ENCODE peak calls at places on chromosomes 6 and 20, in four cellular contexts. T, U, V and A are unnamed samples.
A peak's percentile ranks its signal among the peaks of the same experiment; 100 is the strongest.

GRCh38 chr6:13978102-13978640 is 53.4 kb downstream of the RNF182 start:
- DNase-seq in T (no peak), U (no peak), V (no peak), A (no peak)

GRCh38 chr6:115896538-115897129 is 164.1 kb downstream of the FRK start:
- DNase-seq in T (no peak), U (no peak), V (peak; percentile 14), A (peak; percentile 31)

GRCh38 chr6:150269857-150270223 is 99.0 kb upstream of the IYD start:
- DNase-seq in T (no peak), U (no peak), V (no peak), A (no peak)

GRCh38 chr20:9912858-9913434 is 74.1 kb upstream of the PAK5 start:
- DNase-seq in T (no peak), U (peak; percentile 26), V (peak; percentile 12), A (peak; percentile 31)

GRCh38 chr6:159065751-159066329 is 21.0 kb upstream of the TAGAP start:
- DNase-seq in T (no peak), U (no peak), V (no peak), A (no peak)

GRCh38 chr6:101630956-101631355 is 237.4 kb downstream of the GRIK2 start:
- DNase-seq in T (no peak), U (no peak), V (no peak), A (no peak)

GRCh38 chr6:42339991-42340401 is 111.7 kb downstream of the TRERF1 start:
- DNase-seq in T (no peak), U (no peak), V (no peak), A (no peak)

GRCh38 chr6:100988391-100988999 is 107.4 kb upstream of the ASCC3 start:
- DNase-seq in T (no peak), U (no peak), V (no peak), A (no peak)

GRCh38 chr6:158707120-158707519 is 57.3 kb downstream of the SYTL3 start:
- DNase-seq in T (peak; percentile 70), U (peak; percentile 62), V (no peak), A (no peak)

GRCh38 chr20:20864346-20865096 is 152.1 kb upstream of the RALGAPA2 start:
- DNase-seq in T (no peak), U (no peak), V (peak; percentile 39), A (no peak)

GRCh38 chr20:18705906-18706305 is 107.7 kb upstream of the SCP2D1 start:
- DNase-seq in T (no peak), U (no peak), V (no peak), A (no peak)

GRCh38 chr6:32045811-32046449 is 7.7 kb downstream of the CYP21A2 start:
- DNase-seq in T (no peak), U (peak; percentile 94), V (no peak), A (no peak)

GRCh38 chr20:35478804-35479472 is 23.5 kb downstream of the CEP250 start:
- DNase-seq in T (no peak), U (no peak), V (no peak), A (no peak)

GRCh38 chr6:147283460-147283859 is 79.2 kb downstream of the STXBP5 start:
- DNase-seq in T (no peak), U (no peak), V (no peak), A (peak; percentile 27)
- H3K4me3 ChIP-seq in T (no peak overlapping the region), U (no peak overlapping the region), V (no peak overlapping the region), A (no peak overlapping the region)

GRCh38 chr6:5054427-5054873 is 30.7 kb upstream of the PPP1R3G start:
- DNase-seq in T (no peak), U (no peak), V (no peak), A (no peak)
- H3K4me3 ChIP-seq in T (no peak overlapping the region), U (no peak overlapping the region), V (no peak overlapping the region), A (no peak overlapping the region)

GRCh38 chr6:167697316-167697715 is 129.4 kb upstream of the AFDN start:
- DNase-seq in T (no peak), U (no peak), V (no peak), A (no peak)

GRCh38 chr6:167701010-167701409 is 125.7 kb upstream of the AFDN start:
- DNase-seq in T (no peak), U (no peak), V (no peak), A (no peak)

GRCh38 chr6:167698540-167698939 is 128.2 kb upstream of the AFDN start:
- DNase-seq in T (no peak), U (no peak), V (no peak), A (no peak)

GRCh38 chr6:167700199-167700598 is 126.5 kb upstream of the AFDN start:
- DNase-seq in T (peak; percentile 55), U (no peak), V (no peak), A (no peak)

DNA sequence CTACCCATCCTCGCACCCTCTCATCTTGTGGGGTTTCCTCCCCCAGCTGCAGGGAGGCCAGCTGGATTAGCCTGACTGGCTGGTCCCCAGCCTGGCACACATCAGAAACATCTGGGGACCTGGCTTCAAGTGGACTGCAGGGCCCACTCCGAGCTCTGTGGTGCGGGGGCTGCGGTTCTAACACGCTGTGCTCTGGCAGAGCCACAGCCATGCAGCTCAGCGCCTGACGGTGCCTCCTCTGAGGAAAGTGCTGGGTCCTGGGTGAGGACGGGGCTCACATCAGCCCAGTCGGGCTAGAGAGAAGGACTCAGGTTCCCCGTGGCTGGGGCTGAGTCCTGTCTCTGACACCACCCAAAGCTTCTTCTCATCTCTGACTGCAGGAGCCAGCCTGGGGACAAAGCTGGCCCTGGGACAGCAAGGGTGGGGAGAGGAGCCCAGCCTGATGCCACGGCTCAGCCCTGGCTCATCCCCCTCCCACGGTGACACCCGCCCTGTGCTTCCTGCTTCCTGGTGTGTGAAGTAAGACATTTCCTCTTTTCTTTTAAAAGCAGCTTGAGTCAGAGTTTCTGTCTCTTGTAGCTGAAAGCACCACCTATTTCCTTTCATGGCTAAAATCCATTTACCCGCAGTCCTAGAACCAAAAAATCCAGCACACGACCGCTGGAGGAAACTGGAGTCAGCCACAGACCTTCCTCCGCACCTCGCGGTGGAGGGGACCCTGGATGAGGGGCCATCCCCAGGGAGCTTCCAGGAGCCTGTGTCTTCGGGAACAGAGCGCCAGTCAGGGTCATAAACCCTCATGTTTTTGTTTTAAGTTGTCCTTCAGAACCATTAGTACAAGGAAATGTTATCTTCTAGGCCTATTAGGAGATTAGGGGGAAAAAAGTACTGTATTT is 127.3 kb upstream of the AFDN start:
- DNase-seq in T (no peak), U (peak; percentile 69), V (no peak), A (no peak)
- H3K4me3 ChIP-seq in T (peak overlapping the region; percentile 31), U (no peak overlapping the region), V (no peak overlapping the region), A (no peak overlapping the region)

GRCh38 chr6:10586302-10586701 is 65.2 kb downstream of the GCNT2 start:
- DNase-seq in T (no peak), U (no peak), V (no peak), A (no peak)
- H3K4me3 ChIP-seq in T (no peak overlapping the region), U (no peak overlapping the region), V (peak overlapping the region; percentile 72), A (no peak overlapping the region)

GRCh38 chr20:23082846-23083552 is 3.1 kb downstream of the CD93 start:
- DNase-seq in T (peak; percentile 78), U (no peak), V (no peak), A (no peak)
- H3K4me3 ChIP-seq in T (peak overlapping the region; percentile 71), U (no peak overlapping the region), V (no peak overlapping the region), A (no peak overlapping the region)

DNA sequence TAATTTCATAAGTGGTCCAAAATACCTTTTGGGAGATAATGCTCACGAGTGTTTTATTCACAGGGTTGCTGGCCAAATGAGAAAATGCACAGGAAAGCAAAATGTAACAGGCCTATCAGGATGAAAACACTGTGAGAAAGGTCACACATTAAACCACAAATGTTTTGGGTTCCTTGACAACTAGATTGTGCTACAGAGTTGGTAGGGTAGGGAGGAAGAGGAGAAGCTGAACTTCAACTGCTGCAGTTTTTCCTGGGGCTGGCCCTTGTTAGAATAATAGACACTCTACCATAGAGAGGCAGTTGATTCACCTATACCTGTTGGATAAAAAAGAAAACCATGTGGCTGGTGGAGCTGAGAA is 28.1 kb upstream of the PAQR8 start:
- DNase-seq in T (no peak), U (no peak), V (no peak), A (no peak)
- H3K4me3 ChIP-seq in T (no peak overlapping the region), U (no peak overlapping the region), V (no peak overlapping the region), A (no peak overlapping the region)

GRCh38 chr20:41617059-41617921 is 887 bp downstream of the CHD6 start:
- DNase-seq in T (peak; percentile 76), U (peak; percentile 45), V (peak; percentile 30), A (no peak)

GRCh38 chr20:41618807-41619294 is 674 bp upstream of the CHD6 start:
- DNase-seq in T (no peak), U (peak; percentile 33), V (no peak), A (no peak)

GRCh38 chr20:41622584-41622983 is 4.4 kb upstream of the CHD6 start:
- DNase-seq in T (no peak), U (no peak), V (no peak), A (no peak)

GRCh38 chr20:41617931-41618806 is at the start of gene CHD6:
- DNase-seq in T (peak; percentile 99), U (peak; percentile 100), V (peak; percentile 99), A (peak; percentile 98)

GRCh38 chr20:41619360-41620115 is 1.4 kb upstream of the CHD6 start:
- DNase-seq in T (no peak), U (no peak), V (no peak), A (no peak)
- H3K4me3 ChIP-seq in T (no peak overlapping the region), U (no peak overlapping the region), V (no peak overlapping the region), A (no peak overlapping the region)

GRCh38 chr20:1895674-1896496 is 678 bp downstream of the SIRPA start:
- DNase-seq in T (no peak), U (no peak), V (no peak), A (no peak)

GRCh38 chr20:1894951-1895673 is at the start of gene SIRPA:
- DNase-seq in T (peak; percentile 86), U (peak; percentile 76), V (peak; percentile 45), A (no peak)

GRCh38 chr20:1892122-1892385 is 3.2 kb upstream of the SIRPA start:
- DNase-seq in T (no peak), U (no peak), V (no peak), A (no peak)

GRCh38 chr20:1894471-1894950 is 696 bp upstream of the SIRPA start:
- DNase-seq in T (peak; percentile 83), U (no peak), V (peak; percentile 57), A (no peak)

DNA sequence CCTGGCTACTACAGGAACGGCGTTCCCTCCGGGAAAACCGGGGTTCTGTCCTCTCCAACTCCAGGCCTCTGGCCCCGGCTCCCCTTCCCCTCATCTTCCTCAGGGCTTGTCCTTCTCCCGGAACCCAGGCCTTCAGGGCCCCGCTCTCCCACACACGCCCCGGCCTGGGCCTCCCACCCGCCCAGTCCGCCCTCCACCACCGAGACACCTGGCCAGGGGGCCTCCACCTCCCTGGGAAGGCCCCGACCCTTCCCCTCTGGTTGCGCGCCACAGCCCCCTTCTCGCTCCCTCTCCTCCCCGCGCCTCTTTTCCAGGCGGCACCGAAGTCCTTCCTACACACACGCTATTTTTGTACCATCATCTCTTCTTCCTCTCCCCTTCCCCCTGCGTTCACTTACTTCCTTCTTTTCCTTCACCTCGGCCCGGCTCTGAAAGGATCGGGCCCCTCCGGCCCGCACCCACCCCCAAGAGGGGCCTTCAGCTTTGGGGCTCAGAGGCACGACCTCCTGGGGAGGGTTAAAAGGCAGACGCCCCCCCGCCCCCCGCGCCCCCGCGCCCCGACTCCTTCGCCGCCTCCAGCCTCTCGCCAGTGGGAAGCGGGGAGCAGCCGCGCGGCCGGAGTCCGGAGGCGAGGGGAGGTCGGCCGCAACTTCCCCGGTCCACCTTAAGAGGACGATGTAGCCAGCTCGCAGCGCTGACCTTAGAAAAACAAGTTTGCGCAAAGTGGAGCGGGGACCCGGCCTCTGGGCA is 1.3 kb upstream of the SIRPA start:
- DNase-seq in T (no peak), U (peak; percentile 77), V (no peak), A (no peak)
- H3K4me3 ChIP-seq in T (peak overlapping the region; percentile 86), U (peak overlapping the region; percentile 70), V (peak overlapping the region; percentile 86), A (peak overlapping the region; percentile 60)